ENCODE peak calls at places on chromosome 1, in seven cellular contexts. One of them, this sample, is unnamed.

GRCh38 chr1:8554956-8555534 is 237.1 kb downstream of the SLC45A1 start:
- DNase-seq in ovary: no peak
- DNase-seq in fibroblast of the aortic adventitia: peak
- DNase-seq in astrocyte of the cerebellum: no peak
- DNase-seq in ascending aorta: no peak
- DNase-seq in body of pancreas: peak
- DNase-seq in lung: no peak
- DNase-seq in this sample: no peak

GRCh38 chr1:42313970-42314369 is 21.1 kb downstream of the FOXJ3 start:
- DNase-seq in ovary: no peak
- DNase-seq in fibroblast of the aortic adventitia: no peak
- DNase-seq in astrocyte of the cerebellum: no peak
- DNase-seq in ascending aorta: no peak
- DNase-seq in body of pancreas: no peak
- DNase-seq in lung: no peak
- DNase-seq in this sample: no peak

GRCh38 chr1:150486966-150487762 is at the start of gene TARS2:
- DNase-seq in ovary: peak
- DNase-seq in fibroblast of the aortic adventitia: peak
- DNase-seq in astrocyte of the cerebellum: peak
- DNase-seq in ascending aorta: peak
- DNase-seq in body of pancreas: peak
- DNase-seq in lung: peak
- DNase-seq in this sample: peak

GRCh38 chr1:201703646-201704438 is 125.1 kb upstream of the IPO9 start:
- DNase-seq in ovary: peak
- DNase-seq in fibroblast of the aortic adventitia: peak
- DNase-seq in astrocyte of the cerebellum: peak
- DNase-seq in ascending aorta: no peak
- DNase-seq in body of pancreas: peak
- DNase-seq in lung: peak
- DNase-seq in this sample: no peak

GRCh38 chr1:183251959-183252450 is 65.9 kb downstream of the LAMC2 start:
- DNase-seq in ovary: no peak
- DNase-seq in fibroblast of the aortic adventitia: no peak
- DNase-seq in astrocyte of the cerebellum: no peak
- DNase-seq in ascending aorta: no peak
- DNase-seq in body of pancreas: no peak
- DNase-seq in lung: no peak
- DNase-seq in this sample: no peak

GRCh38 chr1:59669752-59670312 is 144.9 kb upstream of the HOOK1 start:
- DNase-seq in ovary: no peak
- DNase-seq in fibroblast of the aortic adventitia: peak
- DNase-seq in astrocyte of the cerebellum: peak
- DNase-seq in ascending aorta: no peak
- DNase-seq in body of pancreas: peak
- DNase-seq in lung: no peak
- DNase-seq in this sample: no peak

GRCh38 chr1:170669586-170670332 is 5.8 kb downstream of the PRRX1 start:
- DNase-seq in ovary: no peak
- DNase-seq in fibroblast of the aortic adventitia: peak
- DNase-seq in astrocyte of the cerebellum: no peak
- DNase-seq in ascending aorta: no peak
- DNase-seq in body of pancreas: no peak
- DNase-seq in lung: no peak
- DNase-seq in this sample: no peak

GRCh38 chr1:6245869-6246496 is 2.0 kb downstream of the HES3 start:
- DNase-seq in ovary: peak
- DNase-seq in fibroblast of the aortic adventitia: no peak
- DNase-seq in astrocyte of the cerebellum: no peak
- DNase-seq in ascending aorta: no peak
- DNase-seq in body of pancreas: no peak
- DNase-seq in lung: no peak
- DNase-seq in this sample: no peak

GRCh38 chr1:23581219-23581618 is 21.9 kb upstream of the ID3 start:
- DNase-seq in ovary: no peak
- DNase-seq in fibroblast of the aortic adventitia: no peak
- DNase-seq in astrocyte of the cerebellum: no peak
- DNase-seq in ascending aorta: no peak
- DNase-seq in body of pancreas: no peak
- DNase-seq in lung: no peak
- DNase-seq in this sample: no peak

GRCh38 chr1:75097686-75098085 is 36.5 kb upstream of the LHX8 start:
- DNase-seq in ovary: no peak
- DNase-seq in fibroblast of the aortic adventitia: peak
- DNase-seq in astrocyte of the cerebellum: peak
- DNase-seq in ascending aorta: no peak
- DNase-seq in body of pancreas: peak
- DNase-seq in lung: no peak
- DNase-seq in this sample: no peak

GRCh38 chr1:902802-903201 is 20.9 kb upstream of the SAMD11 start:
- DNase-seq in ovary: peak
- DNase-seq in fibroblast of the aortic adventitia: no peak
- DNase-seq in astrocyte of the cerebellum: no peak
- DNase-seq in ascending aorta: no peak
- DNase-seq in body of pancreas: no peak
- DNase-seq in lung: no peak
- DNase-seq in this sample: no peak

GRCh38 chr1:231460614-231461013 is 38.5 kb upstream of the EGLN1 start:
- DNase-seq in ovary: no peak
- DNase-seq in fibroblast of the aortic adventitia: no peak
- DNase-seq in astrocyte of the cerebellum: peak
- DNase-seq in ascending aorta: no peak
- DNase-seq in body of pancreas: no peak
- DNase-seq in lung: no peak
- DNase-seq in this sample: no peak

GRCh38 chr1:15289251-15289651 is 42.2 kb downstream of the FHAD1 start:
- DNase-seq in ovary: no peak
- DNase-seq in fibroblast of the aortic adventitia: no peak
- DNase-seq in astrocyte of the cerebellum: no peak
- DNase-seq in ascending aorta: no peak
- DNase-seq in body of pancreas: no peak
- DNase-seq in lung: no peak
- DNase-seq in this sample: no peak

GRCh38 chr1:15287591-15287990 is 40.6 kb downstream of the FHAD1 start:
- DNase-seq in ovary: no peak
- DNase-seq in fibroblast of the aortic adventitia: no peak
- DNase-seq in astrocyte of the cerebellum: no peak
- DNase-seq in ascending aorta: no peak
- DNase-seq in body of pancreas: no peak
- DNase-seq in lung: no peak
- DNase-seq in this sample: no peak

GRCh38 chr1:15287035-15287434 is 40.0 kb downstream of the FHAD1 start:
- DNase-seq in ovary: no peak
- DNase-seq in fibroblast of the aortic adventitia: no peak
- DNase-seq in astrocyte of the cerebellum: no peak
- DNase-seq in ascending aorta: no peak
- DNase-seq in body of pancreas: no peak
- DNase-seq in lung: no peak
- DNase-seq in this sample: no peak

GRCh38 chr1:15286452-15286851 is 39.4 kb downstream of the FHAD1 start:
- DNase-seq in ovary: no peak
- DNase-seq in fibroblast of the aortic adventitia: no peak
- DNase-seq in astrocyte of the cerebellum: no peak
- DNase-seq in ascending aorta: no peak
- DNase-seq in body of pancreas: no peak
- DNase-seq in lung: no peak
- DNase-seq in this sample: no peak

GRCh38 chr1:15288173-15288926 is 41.3 kb downstream of the FHAD1 start:
- DNase-seq in ovary: no peak
- DNase-seq in fibroblast of the aortic adventitia: no peak
- DNase-seq in astrocyte of the cerebellum: no peak
- DNase-seq in ascending aorta: no peak
- DNase-seq in body of pancreas: no peak
- DNase-seq in lung: no peak
- DNase-seq in this sample: no peak
- TF ChIP-seq CTCF in ovary: no peak
- TF ChIP-seq CTCF in fibroblast of the aortic adventitia: no peak
- TF ChIP-seq CTCF in astrocyte of the cerebellum: peak
- TF ChIP-seq CTCF in ascending aorta: no peak
- TF ChIP-seq CTCF in body of pancreas: peak
- TF ChIP-seq CTCF in lung: no peak
- TF ChIP-seq CTCF in this sample: no peak

GRCh38 chr1:40454873-40455272 is 4.6 kb downstream of the ZFP69B start:
- DNase-seq in ovary: no peak
- DNase-seq in fibroblast of the aortic adventitia: no peak
- DNase-seq in astrocyte of the cerebellum: no peak
- DNase-seq in ascending aorta: no peak
- DNase-seq in body of pancreas: no peak
- DNase-seq in lung: no peak
- DNase-seq in this sample: no peak

GRCh38 chr1:40451238-40451585 is 936 bp downstream of the ZFP69B start:
- DNase-seq in ovary: no peak
- DNase-seq in fibroblast of the aortic adventitia: no peak
- DNase-seq in astrocyte of the cerebellum: no peak
- DNase-seq in ascending aorta: no peak
- DNase-seq in body of pancreas: no peak
- DNase-seq in lung: no peak
- DNase-seq in this sample: no peak

GRCh38 chr1:40450491-40451237 is 388 bp downstream of the ZFP69B start:
- DNase-seq in ovary: peak
- DNase-seq in fibroblast of the aortic adventitia: peak
- DNase-seq in astrocyte of the cerebellum: peak
- DNase-seq in ascending aorta: peak
- DNase-seq in body of pancreas: peak
- DNase-seq in lung: no peak
- DNase-seq in this sample: no peak

DNA sequence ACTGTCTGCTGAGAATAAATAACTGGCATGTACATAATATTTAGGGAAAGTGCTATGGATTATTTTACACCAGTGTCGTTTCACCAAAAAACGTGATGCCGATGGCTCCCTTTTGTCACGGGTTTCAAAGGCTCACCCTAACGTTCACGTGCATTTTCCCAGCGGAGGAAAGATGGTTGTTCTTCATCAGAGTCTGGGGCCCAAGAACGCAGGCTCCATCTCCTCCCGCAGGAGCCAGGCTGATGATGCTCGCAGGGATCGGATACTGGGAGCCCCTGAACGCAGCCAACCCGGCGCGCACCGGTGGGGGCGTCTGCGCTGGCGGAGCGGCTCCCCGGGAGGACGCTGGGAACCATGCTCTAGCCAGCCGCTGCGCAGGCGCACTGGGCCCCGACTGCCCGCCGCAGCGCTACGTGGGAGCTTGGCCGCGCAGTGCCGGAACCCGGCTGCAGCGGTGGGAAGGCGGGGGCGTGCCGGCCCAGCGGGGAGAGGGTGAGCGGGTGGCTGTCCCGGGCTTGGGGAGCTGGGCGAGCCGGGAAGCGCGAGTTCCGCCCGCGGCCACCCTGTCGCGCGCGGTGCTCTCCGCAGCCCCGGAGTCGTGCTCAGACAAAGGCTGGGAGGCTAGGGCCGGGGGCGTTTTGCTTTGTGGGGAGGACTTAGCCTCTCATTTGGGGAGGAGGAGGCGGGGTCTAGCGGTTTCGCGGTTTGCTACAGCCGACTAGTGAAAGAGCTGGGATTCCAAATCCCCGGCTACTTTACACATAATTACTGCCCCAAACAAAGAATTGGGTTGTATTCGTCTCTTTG is at the start of gene ZFP69B:
- DNase-seq in ovary: peak
- DNase-seq in fibroblast of the aortic adventitia: peak
- DNase-seq in astrocyte of the cerebellum: peak
- DNase-seq in ascending aorta: peak
- DNase-seq in body of pancreas: peak
- DNase-seq in lung: peak
- DNase-seq in this sample: peak
- H3K4me3 ChIP-seq in ovary: peak
- H3K4me3 ChIP-seq in fibroblast of the aortic adventitia: peak
- H3K4me3 ChIP-seq in astrocyte of the cerebellum: peak
- H3K4me3 ChIP-seq in ascending aorta: peak
- H3K4me3 ChIP-seq in body of pancreas: peak
- H3K4me3 ChIP-seq in lung: peak
- H3K4me3 ChIP-seq in this sample: peak

DNA sequence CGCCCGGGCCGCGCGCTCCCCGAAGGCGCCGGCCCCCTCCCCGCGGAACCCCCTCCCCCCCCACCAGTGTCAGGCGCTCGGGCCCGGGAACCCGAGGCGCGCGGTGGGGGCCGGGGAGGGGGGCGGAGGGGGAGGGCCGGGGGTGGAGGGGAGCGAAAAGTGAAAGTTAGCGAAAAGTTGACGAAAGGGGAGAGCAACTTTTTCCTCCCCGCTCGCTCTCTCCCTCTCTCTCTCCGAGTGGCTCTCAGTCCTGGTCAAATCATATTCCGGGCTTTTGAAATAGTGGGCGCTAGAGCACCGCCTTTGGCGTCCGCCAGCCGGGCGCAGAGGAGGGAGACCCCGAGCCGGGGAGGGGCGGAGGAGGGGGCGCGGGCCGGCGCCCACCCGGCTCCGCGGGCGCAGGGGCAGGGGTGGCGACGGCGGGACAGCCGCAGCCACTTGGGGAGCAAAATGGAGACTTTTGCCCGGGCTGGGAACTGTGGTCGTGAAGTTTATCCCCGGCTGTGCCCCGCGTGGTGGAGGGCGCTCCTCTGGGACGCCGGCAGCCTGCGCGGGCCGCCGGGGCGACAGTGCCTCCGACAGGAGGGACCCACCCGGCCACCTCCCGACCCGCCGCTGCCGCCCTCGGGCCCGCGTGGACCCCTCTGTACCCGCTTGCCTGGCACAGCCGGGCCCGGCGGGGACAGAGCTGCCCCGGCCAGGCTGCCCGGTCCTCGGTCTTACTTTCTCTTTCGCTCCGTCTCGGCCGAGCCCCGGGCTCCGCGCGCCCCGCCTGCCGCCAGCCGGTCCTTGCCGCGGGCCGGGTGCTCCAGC is 694 bp downstream of the PRDM16 start:
- DNase-seq in ovary: peak
- DNase-seq in fibroblast of the aortic adventitia: peak
- DNase-seq in astrocyte of the cerebellum: peak
- DNase-seq in ascending aorta: peak
- DNase-seq in body of pancreas: peak
- DNase-seq in lung: peak
- DNase-seq in this sample: no peak
- TF ChIP-seq CTCF in ovary: peak
- TF ChIP-seq CTCF in fibroblast of the aortic adventitia: peak
- TF ChIP-seq CTCF in astrocyte of the cerebellum: peak
- TF ChIP-seq CTCF in ascending aorta: peak
- TF ChIP-seq CTCF in body of pancreas: peak
- TF ChIP-seq CTCF in lung: no peak
- TF ChIP-seq CTCF in this sample: peak

GRCh38 chr1:244231193-244231571 is 180.1 kb downstream of the ZBTB18 start:
- DNase-seq in ovary: no peak
- DNase-seq in fibroblast of the aortic adventitia: peak
- DNase-seq in astrocyte of the cerebellum: no peak
- DNase-seq in ascending aorta: no peak
- DNase-seq in body of pancreas: no peak
- DNase-seq in lung: no peak
- DNase-seq in this sample: no peak

GRCh38 chr1:244230470-244230869 is 179.4 kb downstream of the ZBTB18 start:
- DNase-seq in ovary: no peak
- DNase-seq in fibroblast of the aortic adventitia: no peak
- DNase-seq in astrocyte of the cerebellum: no peak
- DNase-seq in ascending aorta: no peak
- DNase-seq in body of pancreas: no peak
- DNase-seq in lung: no peak
- DNase-seq in this sample: no peak

GRCh38 chr1:244234009-244234643 is 183.0 kb downstream of the ZBTB18 start:
- DNase-seq in ovary: no peak
- DNase-seq in fibroblast of the aortic adventitia: no peak
- DNase-seq in astrocyte of the cerebellum: no peak
- DNase-seq in ascending aorta: no peak
- DNase-seq in body of pancreas: no peak
- DNase-seq in lung: no peak
- DNase-seq in this sample: no peak

GRCh38 chr1:244236101-244236500 is 185.0 kb downstream of the ZBTB18 start:
- DNase-seq in ovary: no peak
- DNase-seq in fibroblast of the aortic adventitia: no peak
- DNase-seq in astrocyte of the cerebellum: no peak
- DNase-seq in ascending aorta: no peak
- DNase-seq in body of pancreas: no peak
- DNase-seq in lung: no peak
- DNase-seq in this sample: no peak

GRCh38 chr1:244231572-244232315 is 180.7 kb downstream of the ZBTB18 start:
- DNase-seq in ovary: peak
- DNase-seq in fibroblast of the aortic adventitia: peak
- DNase-seq in astrocyte of the cerebellum: no peak
- DNase-seq in ascending aorta: no peak
- DNase-seq in body of pancreas: peak
- DNase-seq in lung: no peak
- DNase-seq in this sample: no peak
- H3K4me3 ChIP-seq in ovary: no peak
- H3K4me3 ChIP-seq in fibroblast of the aortic adventitia: peak
- H3K4me3 ChIP-seq in astrocyte of the cerebellum: peak
- H3K4me3 ChIP-seq in ascending aorta: peak
- H3K4me3 ChIP-seq in body of pancreas: no peak
- H3K4me3 ChIP-seq in lung: no peak
- H3K4me3 ChIP-seq in this sample: peak